ENCODE peak calls at places on chromosome 13, in four cellular contexts. One of them, this sample, is unnamed.
A peak's percentile ranks its signal among the peaks of the same experiment; 100 is the strongest.

GRCh38 chr13:110559986-110560385 is 1.5 kb downstream of the RAB20 start:
- DNase-seq in IMR-90: no peak
- DNase-seq in H1: no peak
- DNase-seq in H9: no peak
- DNase-seq in this sample: no peak

GRCh38 chr13:33003458-33004019 is 12.7 kb upstream of the KL start:
- DNase-seq in H1: no peak
- DNase-seq in IMR-90: no peak
- DNase-seq in H9: no peak
- DNase-seq in this sample: no peak

GRCh38 chr13:25608181-25608580 is 236.4 kb downstream of the ATP8A2 start:
- DNase-seq in H9: no peak
- DNase-seq in H1: no peak
- DNase-seq in IMR-90: no peak
- DNase-seq in this sample: no peak

GRCh38 chr13:34409496-34410163 is 532.4 kb upstream of the NBEA start:
- DNase-seq in H9: no peak
- DNase-seq in H1: no peak
- DNase-seq in IMR-90: no peak
- DNase-seq in this sample: no peak

GRCh38 chr13:48551329-48551728 is 18.4 kb upstream of the RCBTB2 start:
- DNase-seq in H1: no peak
- DNase-seq in H9: no peak
- DNase-seq in IMR-90: no peak
- DNase-seq in this sample: peak; percentile 37

GRCh38 chr13:109572389-109572788 is 214.0 kb downstream of the IRS2 start:
- DNase-seq in H1: no peak
- DNase-seq in IMR-90: no peak
- DNase-seq in H9: no peak
- DNase-seq in this sample: no peak

GRCh38 chr13:44451109-44451508 is 77.5 kb downstream of the SERP2 start:
- DNase-seq in IMR-90: peak; percentile 27
- DNase-seq in H1: no peak
- DNase-seq in H9: no peak
- DNase-seq in this sample: no peak

GRCh38 chr13:60617863-60618733 is 221.1 kb downstream of the TDRD3 start:
- DNase-seq in H1: peak; percentile 54
- DNase-seq in H9: peak; percentile 69
- DNase-seq in IMR-90: peak; percentile 36
- DNase-seq in this sample: peak; percentile 80

GRCh38 chr13:64305246-64305645 is 2889.6 kb upstream of the PCDH20 start:
- DNase-seq in IMR-90: peak; percentile 58
- DNase-seq in H9: no peak
- DNase-seq in H1: no peak
- DNase-seq in this sample: no peak

GRCh38 chr13:110716235-110716505 is 2.7 kb downstream of the ING1 start:
- DNase-seq in H9: no peak
- DNase-seq in IMR-90: no peak
- DNase-seq in H1: no peak
- DNase-seq in this sample: peak; percentile 69

GRCh38 chr13:101144808-101145419 is 271.4 kb downstream of the NALCN start:
- DNase-seq in H1: no peak
- DNase-seq in H9: no peak
- DNase-seq in IMR-90: peak; percentile 71
- DNase-seq in this sample: peak; percentile 48
- H4K5ac ChIP-seq in H1: no peak overlapping the region
- H4K5ac ChIP-seq in H9: no peak overlapping the region
- H4K5ac ChIP-seq in IMR-90: no peak overlapping the region
- H4K5ac ChIP-seq in this sample: no peak overlapping the region

GRCh38 chr13:113029061-113029445 is 60.0 kb downstream of the MCF2L start:
- DNase-seq in H9: no peak
- DNase-seq in IMR-90: no peak
- DNase-seq in H1: no peak
- DNase-seq in this sample: no peak

GRCh38 chr13:113027095-113027494 is 58.1 kb downstream of the MCF2L start:
- DNase-seq in H9: no peak
- DNase-seq in IMR-90: no peak
- DNase-seq in H1: no peak
- DNase-seq in this sample: no peak

GRCh38 chr13:113027566-113027965 is 58.6 kb downstream of the MCF2L start:
- DNase-seq in H9: no peak
- DNase-seq in IMR-90: no peak
- DNase-seq in H1: no peak
- DNase-seq in this sample: no peak

GRCh38 chr13:113028336-113029060 is 59.5 kb downstream of the MCF2L start:
- DNase-seq in H1: no peak
- DNase-seq in H9: no peak
- DNase-seq in IMR-90: no peak
- DNase-seq in this sample: no peak

GRCh38 chr13:113029487-113030258 is 60.7 kb downstream of the MCF2L start:
- DNase-seq in IMR-90: no peak
- DNase-seq in H1: peak; percentile 97
- DNase-seq in H9: peak; percentile 77
- DNase-seq in this sample: peak; percentile 61
- H2BK5ac ChIP-seq in IMR-90: no peak overlapping the region
- H2BK5ac ChIP-seq in H1: no peak overlapping the region
- H2BK5ac ChIP-seq in H9: no peak overlapping the region
- H2BK5ac ChIP-seq in this sample: no peak overlapping the region

GRCh38 chr13:100721885-100722512 is 47.4 kb upstream of the TMTC4 start:
- DNase-seq in H1: peak; percentile 82
- DNase-seq in H9: peak; percentile 56
- DNase-seq in IMR-90: peak; percentile 50
- DNase-seq in this sample: peak; percentile 61
- H4K5ac ChIP-seq in H1: no peak overlapping the region
- H4K5ac ChIP-seq in H9: no peak overlapping the region
- H4K5ac ChIP-seq in IMR-90: no peak overlapping the region
- H4K5ac ChIP-seq in this sample: no peak overlapping the region

GRCh38 chr13:102774596-102775375 is 1.2 kb upstream of the TEX30 start:
- DNase-seq in H1: no peak
- DNase-seq in H9: no peak
- DNase-seq in IMR-90: no peak
- DNase-seq in this sample: peak; percentile 12

GRCh38 chr13:102772042-102772425 is 1.6 kb downstream of the TEX30 start:
- DNase-seq in H1: no peak
- DNase-seq in IMR-90: no peak
- DNase-seq in H9: no peak
- DNase-seq in this sample: no peak

GRCh38 chr13:102771298-102772041 is 2.1 kb downstream of the TEX30 start:
- DNase-seq in H1: no peak
- DNase-seq in IMR-90: no peak
- DNase-seq in H9: no peak
- DNase-seq in this sample: no peak

GRCh38 chr13:102774210-102774560 is 599 bp upstream of the TEX30 start:
- DNase-seq in H1: no peak
- DNase-seq in H9: no peak
- DNase-seq in IMR-90: no peak
- DNase-seq in this sample: no peak

DNA sequence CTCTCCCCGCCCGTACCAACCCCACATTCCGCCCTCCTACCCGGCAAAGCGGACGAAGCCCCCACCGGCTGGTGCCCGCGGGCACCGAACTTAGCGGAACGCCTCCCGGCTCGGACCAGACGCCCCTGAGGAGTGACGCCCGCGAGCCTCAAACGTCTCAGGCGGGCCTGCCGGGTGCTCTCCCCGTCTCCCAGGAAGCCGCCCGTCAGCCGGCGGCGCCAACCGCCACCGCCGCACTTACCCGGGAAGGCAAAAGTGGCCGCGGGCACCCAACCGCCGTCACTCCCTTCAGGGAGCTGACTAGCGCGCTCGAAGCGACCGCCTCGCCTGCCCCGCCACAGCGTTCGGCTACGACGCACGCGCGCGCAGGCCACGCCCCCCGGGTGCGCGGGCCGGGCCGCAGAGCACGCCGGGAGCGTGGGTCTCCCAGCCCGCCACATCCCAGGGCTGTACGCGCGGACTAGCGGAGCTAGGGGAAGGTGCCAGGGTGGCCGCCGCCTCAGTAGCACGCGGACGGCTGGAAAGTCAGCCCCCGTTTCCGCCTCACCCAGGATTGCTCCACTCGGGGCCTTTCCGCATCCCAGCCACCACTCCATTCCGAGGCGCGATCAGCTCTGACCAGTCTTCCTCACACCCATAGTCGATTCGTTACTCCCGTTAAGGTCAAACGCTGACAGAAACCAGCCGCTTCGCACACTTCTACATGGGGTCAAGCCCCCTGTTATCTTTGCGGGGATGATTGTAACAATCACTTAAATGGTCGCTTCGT is at the start of gene TEX30:
- DNase-seq in IMR-90: peak; percentile 76
- DNase-seq in H9: peak; percentile 85
- DNase-seq in H1: peak; percentile 88
- DNase-seq in this sample: peak; percentile 88
- H2BK5ac ChIP-seq in IMR-90: peak within 1 kb of the TSS; percentile 75
- H2BK5ac ChIP-seq in H9: no peak within 1 kb of the TSS
- H2BK5ac ChIP-seq in H1: no peak within 1 kb of the TSS
- H2BK5ac ChIP-seq in this sample: no peak within 1 kb of the TSS

DNA sequence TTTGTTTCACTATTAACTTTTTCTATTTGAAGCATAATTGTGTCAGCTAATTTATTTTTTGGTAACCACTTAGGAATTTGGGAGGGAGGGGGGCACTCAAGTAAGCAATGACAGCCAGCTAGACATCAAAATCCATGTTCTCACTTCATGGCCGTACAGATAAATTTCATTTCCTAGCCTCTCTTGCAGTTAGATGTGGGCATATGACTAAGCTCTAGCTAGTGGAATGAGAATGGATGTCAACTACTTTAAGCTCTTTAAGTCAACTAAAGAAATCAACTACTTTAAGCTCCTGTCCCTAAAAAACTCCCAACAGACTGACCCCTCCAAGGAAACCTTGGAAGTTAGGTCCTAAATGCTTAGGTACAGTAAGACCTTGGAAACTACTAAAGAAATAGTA is 92.0 kb downstream of the KCNRG start:
- DNase-seq in H1: no peak
- DNase-seq in H9: no peak
- DNase-seq in IMR-90: peak; percentile 24
- DNase-seq in this sample: no peak
- H4K5ac ChIP-seq in H1: no peak overlapping the region
- H4K5ac ChIP-seq in H9: no peak overlapping the region
- H4K5ac ChIP-seq in IMR-90: no peak overlapping the region
- H4K5ac ChIP-seq in this sample: no peak overlapping the region

DNA sequence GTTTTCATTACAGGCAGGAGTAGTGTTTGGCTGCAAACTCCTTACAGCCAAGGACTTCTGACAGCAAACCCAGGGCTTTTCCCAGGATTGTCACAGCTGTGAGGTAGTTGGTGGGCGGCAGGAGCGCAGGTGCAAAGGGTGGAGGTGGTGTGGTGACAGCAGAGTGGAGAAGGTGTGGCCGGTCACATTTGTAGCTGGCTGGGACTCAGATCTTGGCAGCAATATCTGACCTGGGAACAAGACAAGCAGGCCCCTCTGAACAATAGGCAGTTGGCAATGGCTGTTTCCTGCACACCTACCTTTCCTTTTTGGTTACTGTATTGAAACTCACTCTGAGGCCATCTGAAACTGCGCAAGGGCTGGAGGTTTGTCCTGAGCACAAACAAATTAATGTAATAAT is 327.3 kb downstream of the COG6 start:
- DNase-seq in IMR-90: no peak
- DNase-seq in H1: no peak
- DNase-seq in H9: no peak
- DNase-seq in this sample: no peak
- H2BK5ac ChIP-seq in IMR-90: no peak overlapping the region
- H2BK5ac ChIP-seq in H1: no peak overlapping the region
- H2BK5ac ChIP-seq in H9: no peak overlapping the region
- H2BK5ac ChIP-seq in this sample: no peak overlapping the region

GRCh38 chr13:52646967-52647366 is 4.7 kb downstream of the HNRNPA1L2 start:
- DNase-seq in H1: no peak
- DNase-seq in H9: no peak
- DNase-seq in IMR-90: no peak
- DNase-seq in this sample: no peak

GRCh38 chr13:52652170-52652979 is at the start of gene SUGT1:
- DNase-seq in H9: peak; percentile 95
- DNase-seq in H1: peak; percentile 96
- DNase-seq in IMR-90: peak; percentile 97
- DNase-seq in this sample: peak; percentile 99

GRCh38 chr13:52652980-52653303 is 306 bp downstream of the SUGT1 start:
- DNase-seq in H1: no peak
- DNase-seq in IMR-90: no peak
- DNase-seq in H9: no peak
- DNase-seq in this sample: no peak

GRCh38 chr13:52650731-52651130 is 1.9 kb upstream of the SUGT1 start:
- DNase-seq in H1: no peak
- DNase-seq in H9: no peak
- DNase-seq in IMR-90: no peak
- DNase-seq in this sample: no peak

DNA sequence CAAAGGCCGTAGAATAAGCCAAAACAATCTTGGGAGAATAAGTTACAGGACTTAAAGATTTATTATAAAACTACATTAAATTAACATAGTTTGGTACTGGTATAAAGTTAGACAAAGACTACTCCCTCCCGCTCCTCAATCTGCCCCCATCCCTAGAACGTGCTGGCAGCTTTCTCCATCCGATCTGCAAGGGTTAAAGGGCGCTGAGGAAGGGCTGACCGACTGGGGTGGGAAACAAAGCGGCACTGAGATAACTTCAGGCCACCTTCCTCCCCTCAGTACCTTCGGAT is 811 bp upstream of the SUGT1 start:
- DNase-seq in H1: no peak
- DNase-seq in IMR-90: no peak
- DNase-seq in H9: no peak
- DNase-seq in this sample: no peak
- H4K5ac ChIP-seq in H1: peak overlapping the region; percentile 98
- H4K5ac ChIP-seq in IMR-90: peak overlapping the region; percentile 98
- H4K5ac ChIP-seq in H9: peak overlapping the region; percentile 6
- H4K5ac ChIP-seq in this sample: peak overlapping the region; percentile 1

GRCh38 chr13:50080856-50081105 is 65.5 kb downstream of the KCNRG start:
- DNase-seq in H1: no peak
- DNase-seq in IMR-90: peak; percentile 27
- DNase-seq in H9: no peak
- DNase-seq in this sample: no peak
- H2BK5ac ChIP-seq in H1: no peak overlapping the region
- H2BK5ac ChIP-seq in IMR-90: peak overlapping the region; percentile 63
- H2BK5ac ChIP-seq in H9: no peak overlapping the region
- H2BK5ac ChIP-seq in this sample: no peak overlapping the region